ENCODE peak calls at places on chromosomes 16 and 17, in seven cellular contexts. H, G, E, D, V, A and Z are unnamed samples. For H3K36me3, the result is how much of the 10 kb centered on the place peaks cover.

GRCh38 chr17:42313389-42313772 is 25.1 kb downstream of the STAT5A start:
- DNase-seq in H (no peak), G (no peak), E (no peak), D (no peak), V (no peak), A (no peak), Z (no peak)

GRCh38 chr16:14600164-14600563 is 29.9 kb downstream of the PARN start:
- DNase-seq in H (peak), G (peak), E (no peak), D (no peak), V (no peak), A (no peak), Z (peak)

GRCh38 chr17:75131278-75132017 is at the start of gene NT5C:
- DNase-seq in H (peak), G (peak), E (no peak), D (peak), V (peak), A (peak), Z (no peak)

GRCh38 chr17:40846515-40847155 is 20.4 kb downstream of the KRT12 start:
- DNase-seq in H (no peak), G (no peak), E (no peak), D (no peak), V (no peak), A (no peak), Z (no peak)

GRCh38 chr17:20944014-20944905 is 98.6 kb downstream of the USP22 start:
- DNase-seq in H (no peak), G (peak), E (no peak), D (peak), V (no peak), A (no peak), Z (peak)

GRCh38 chr17:43986225-43986981 is 18.0 kb upstream of the NAGS start:
- DNase-seq in H (no peak), G (no peak), E (no peak), D (no peak), V (no peak), A (no peak), Z (no peak)

GRCh38 chr16:4005281-4005680 is 111.0 kb downstream of the ADCY9 start:
- DNase-seq in H (no peak), G (no peak), E (no peak), D (no peak), V (no peak), A (no peak), Z (no peak)

GRCh38 chr17:62111562-62112180 is 46.6 kb upstream of the MED13 start:
- DNase-seq in H (no peak), G (no peak), E (no peak), D (no peak), V (no peak), A (no peak), Z (no peak)

GRCh38 chr17:57369509-57369945 is 113.2 kb downstream of the MSI2 start:
- DNase-seq in H (no peak), G (no peak), E (no peak), D (no peak), V (no peak), A (no peak), Z (no peak)

GRCh38 chr17:40363480-40363838 is 1.1 kb downstream of the GJD3 start:
- DNase-seq in H (no peak), G (peak), E (no peak), D (no peak), V (no peak), A (peak), Z (no peak)

DNA sequence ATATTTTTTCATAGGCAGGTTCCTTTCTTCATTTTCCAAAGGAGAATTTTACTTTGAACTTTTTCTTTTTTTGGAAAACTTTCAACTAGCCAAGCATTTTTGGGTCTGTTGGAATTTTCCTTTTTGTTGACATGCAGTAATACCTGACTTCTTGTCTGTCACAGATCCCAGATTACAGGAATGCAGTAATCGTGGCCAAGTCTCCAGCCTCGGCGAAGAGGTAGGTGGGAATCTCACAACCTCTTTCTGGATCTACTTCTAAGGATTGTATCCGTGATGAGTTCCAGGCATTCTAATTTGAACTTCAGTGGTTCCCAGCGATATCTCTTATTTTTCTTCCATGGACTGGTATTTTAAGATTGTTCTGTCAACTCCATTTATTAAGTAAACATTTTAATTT is 31.7 kb downstream of the PRPSAP2 start:
- DNase-seq in H (no peak), G (no peak), E (no peak), D (no peak), V (no peak), A (no peak), Z (no peak)
- H3K36me3 ChIP-seq in H (half or more), G (under half), E (under half), D (half or more), V (under half), A (half or more), Z (under half)

GRCh38 chr16:50999181-50999580 is 151.9 kb downstream of the SALL1 start:
- DNase-seq in H (no peak), G (no peak), E (no peak), D (no peak), V (no peak), A (no peak), Z (no peak)

GRCh38 chr16:50998411-50998810 is 152.7 kb downstream of the SALL1 start:
- DNase-seq in H (no peak), G (no peak), E (no peak), D (no peak), V (no peak), A (no peak), Z (no peak)

GRCh38 chr16:50994995-50995394 is 156.1 kb downstream of the SALL1 start:
- DNase-seq in H (no peak), G (no peak), E (no peak), D (no peak), V (no peak), A (no peak), Z (no peak)

GRCh38 chr16:50997679-50998078 is 153.4 kb downstream of the SALL1 start:
- DNase-seq in H (no peak), G (no peak), E (no peak), D (no peak), V (no peak), A (no peak), Z (no peak)

DNA sequence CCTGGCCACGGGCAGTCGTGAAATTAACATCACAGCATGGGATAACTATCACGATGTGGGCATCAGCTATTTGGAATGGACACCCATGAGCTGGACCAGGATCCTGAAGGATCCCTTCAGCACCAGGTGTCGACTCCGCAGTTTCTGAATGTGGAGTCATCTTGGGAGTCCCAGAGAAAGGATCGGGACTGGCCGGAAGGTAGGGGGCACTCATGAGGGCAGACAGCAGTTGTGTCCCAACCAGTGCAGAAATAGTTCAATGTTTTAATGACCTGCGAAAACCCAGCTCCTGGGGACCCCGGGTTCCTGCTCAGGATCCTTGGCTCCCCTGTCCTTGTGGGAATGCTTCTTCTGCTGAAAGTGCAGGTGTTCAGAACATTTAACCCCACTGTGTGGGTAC is 154.9 kb downstream of the SALL1 start:
- DNase-seq in H (no peak), G (no peak), E (no peak), D (no peak), V (no peak), A (no peak), Z (no peak)
- H3K4me3 ChIP-seq in H (no peak), G (no peak), E (no peak), D (no peak), V (no peak), A (no peak), Z (no peak)

DNA sequence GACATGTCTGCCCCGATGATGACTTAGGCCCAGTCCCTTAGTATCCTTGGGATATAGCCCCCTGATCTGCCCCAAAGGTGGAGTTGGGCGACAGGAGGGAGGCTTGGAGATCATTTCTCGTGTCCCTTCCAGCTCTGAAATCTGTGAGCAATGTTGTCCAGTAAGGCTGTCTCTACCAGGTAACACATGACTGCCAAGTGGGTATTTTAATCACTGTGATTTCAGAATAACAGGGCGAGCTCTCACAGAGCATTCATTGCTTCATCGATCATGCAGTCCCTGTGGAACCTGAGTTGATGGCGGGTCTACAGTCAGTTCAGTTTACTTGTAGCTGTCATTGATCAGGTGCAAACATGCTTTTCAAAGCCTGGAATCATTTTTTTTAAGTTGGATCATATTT is 39.2 kb downstream of the KSR1 start:
- DNase-seq in H (no peak), G (no peak), E (no peak), D (no peak), V (no peak), A (no peak), Z (no peak)
- H3K27ac ChIP-seq in H (peak), G (peak), E (no peak), D (peak), V (no peak), A (no peak), Z (no peak)

GRCh38 chr17:28727727-28728363 is 743 bp upstream of the NEK8 start:
- DNase-seq in H (no peak), G (peak), E (peak), D (peak), V (peak), A (peak), Z (peak)
- H3K36me3 ChIP-seq in H (under half), G (under half), E (under half), D (under half), V (under half), A (under half), Z (under half)

GRCh38 chr16:84087461-84088151 is 29.1 kb downstream of the MBTPS1 start:
- DNase-seq in H (no peak), G (no peak), E (no peak), D (no peak), V (no peak), A (no peak), Z (no peak)

GRCh38 chr16:84085774-84086173 is 31.0 kb downstream of the MBTPS1 start:
- DNase-seq in H (no peak), G (no peak), E (no peak), D (no peak), V (no peak), A (no peak), Z (no peak)

GRCh38 chr16:84086996-84087395 is 29.7 kb downstream of the MBTPS1 start:
- DNase-seq in H (no peak), G (no peak), E (no peak), D (no peak), V (no peak), A (no peak), Z (no peak)

GRCh38 chr16:84085271-84085667 is 31.5 kb downstream of the MBTPS1 start:
- DNase-seq in H (no peak), G (no peak), E (no peak), D (no peak), V (no peak), A (no peak), Z (no peak)

DNA sequence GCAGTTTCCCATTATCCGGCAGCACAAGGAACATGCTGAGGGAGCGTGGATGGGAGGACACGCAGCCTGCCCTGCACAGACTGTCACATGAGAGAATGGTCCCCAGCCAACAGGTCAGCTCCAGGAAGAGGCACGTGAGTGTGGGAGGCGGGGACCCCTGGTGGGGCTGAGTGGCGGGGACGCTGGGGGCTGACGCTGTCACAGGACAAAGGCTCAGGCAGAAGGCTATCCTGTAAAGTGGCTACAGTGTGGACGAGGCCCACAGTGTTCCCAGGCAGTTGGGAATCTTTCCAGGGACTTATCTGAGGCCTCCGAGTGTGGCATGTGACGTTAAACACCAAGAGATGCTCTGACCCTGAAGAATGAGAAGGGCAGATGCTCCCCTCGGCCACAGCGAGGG is 30.4 kb downstream of the MBTPS1 start:
- DNase-seq in H (no peak), G (no peak), E (no peak), D (no peak), V (no peak), A (peak), Z (no peak)
- H3K4me3 ChIP-seq in H (no peak), G (no peak), E (no peak), D (no peak), V (no peak), A (no peak), Z (no peak)

GRCh38 chr16:12818331-12818730 is 14.6 kb upstream of the CPPED1 start:
- DNase-seq in H (no peak), G (no peak), E (no peak), D (no peak), V (no peak), A (no peak), Z (no peak)

GRCh38 chr16:12811441-12812198 is 7.9 kb upstream of the CPPED1 start:
- DNase-seq in H (no peak), G (no peak), E (no peak), D (no peak), V (no peak), A (no peak), Z (no peak)

GRCh38 chr16:12819126-12820117 is 15.7 kb upstream of the CPPED1 start:
- DNase-seq in H (peak), G (peak), E (peak), D (peak), V (peak), A (peak), Z (peak)

GRCh38 chr16:12815361-12815760 is 11.7 kb upstream of the CPPED1 start:
- DNase-seq in H (no peak), G (no peak), E (no peak), D (no peak), V (no peak), A (no peak), Z (no peak)
- H3K27ac ChIP-seq in H (no peak), G (no peak), E (no peak), D (no peak), V (no peak), A (no peak), Z (no peak)

GRCh38 chr17:77493238-77493812 is 352.6 kb downstream of the SEC14L1 start:
- DNase-seq in H (no peak), G (no peak), E (no peak), D (no peak), V (peak), A (no peak), Z (no peak)

GRCh38 chr17:77492446-77493237 is 351.9 kb downstream of the SEC14L1 start:
- DNase-seq in H (no peak), G (no peak), E (no peak), D (no peak), V (peak), A (no peak), Z (no peak)

GRCh38 chr17:77493901-77494663 is 353.3 kb downstream of the SEC14L1 start:
- DNase-seq in H (no peak), G (no peak), E (no peak), D (no peak), V (peak), A (no peak), Z (no peak)

GRCh38 chr17:77490361-77491183 is 349.8 kb downstream of the SEC14L1 start:
- DNase-seq in H (no peak), G (no peak), E (no peak), D (no peak), V (peak), A (no peak), Z (no peak)

GRCh38 chr17:77491921-77492445 is 351.2 kb downstream of the SEC14L1 start:
- DNase-seq in H (no peak), G (no peak), E (peak), D (no peak), V (peak), A (no peak), Z (no peak)
- H3K36me3 ChIP-seq in H (half or more), G (under half), E (half or more), D (half or more), V (half or more), A (half or more), Z (half or more)

DNA sequence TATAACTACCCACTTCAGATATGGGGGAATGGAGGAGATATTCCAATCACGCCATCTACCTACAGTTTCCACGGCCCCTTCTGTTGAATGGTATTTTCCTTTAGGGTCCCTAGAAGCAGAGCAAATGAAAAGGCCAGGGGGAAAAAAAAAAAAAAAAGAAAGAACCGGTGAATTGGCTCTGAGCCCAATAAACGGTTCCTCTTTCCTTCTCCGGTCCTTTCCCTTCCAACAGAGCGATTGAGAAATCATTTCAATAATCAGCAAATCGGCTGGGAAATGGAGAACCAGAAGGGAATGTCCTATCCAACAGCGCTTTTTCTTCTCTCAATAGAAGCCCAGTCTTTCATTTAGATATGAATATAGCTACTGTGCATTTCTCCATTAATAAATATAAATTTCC is 26.8 kb upstream of the HOXB13 start:
- DNase-seq in H (no peak), G (no peak), E (no peak), D (no peak), V (no peak), A (no peak), Z (no peak)
- H3K4me3 ChIP-seq in H (no peak), G (no peak), E (no peak), D (no peak), V (no peak), A (no peak), Z (no peak)

DNA sequence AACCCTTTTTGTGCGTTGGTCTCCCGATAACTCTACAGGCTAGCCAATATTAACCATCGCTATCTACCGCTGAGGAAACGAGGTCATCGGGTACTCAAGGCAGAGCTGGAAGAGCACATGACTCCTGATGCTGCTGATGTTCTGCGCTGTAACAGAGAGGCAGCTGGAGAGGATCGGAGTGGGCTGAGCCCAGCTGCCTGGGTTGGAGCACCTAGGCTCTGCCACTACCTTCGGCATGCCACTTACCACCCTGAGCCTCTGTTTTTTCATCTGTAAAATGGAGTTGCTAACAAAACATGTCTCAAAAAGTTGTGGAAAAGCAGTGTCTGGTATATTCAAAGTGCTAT is 439 bp upstream of the SLC46A1 start:
- DNase-seq in H (no peak), G (peak), E (no peak), D (no peak), V (no peak), A (no peak), Z (no peak)
- H3K27ac ChIP-seq in H (peak), G (peak), E (no peak), D (peak), V (no peak), A (no peak), Z (no peak)